ENCODE peak calls at places on chromosomes 4 and X, in eight cellular contexts. L, E, Z, D, K, I, R and P are unnamed samples.

GRCh38 chr4:128225148-128225547 is 62.5 kb downstream of the PGRMC2 start:
- DNase-seq in E (no peak), K (peak), I (no peak), L (no peak), D (no peak), Z (no peak), R (no peak), P (peak)

GRCh38 chr4:185479507-185479971 is 8.0 kb upstream of the CCDC110 start:
- DNase-seq in R (no peak), I (no peak), K (no peak), Z (no peak), E (no peak), D (no peak), L (no peak), P (no peak)

GRCh38 chr4:140018931-140019618 is 134.9 kb downstream of the MAML3 start:
- DNase-seq in K (no peak), I (no peak), Z (no peak), L (no peak), R (no peak), E (no peak), D (no peak), P (no peak)

GRCh38 chr4:33334416-33334815 is 2614.2 kb downstream of the PCDH7 start:
- DNase-seq in I (no peak), K (no peak), D (no peak), E (no peak), L (no peak), R (no peak), Z (no peak), P (no peak)

GRCh38 chr4:55116450-55116849 is 8.9 kb downstream of the KDR start:
- DNase-seq in L (no peak), D (no peak), Z (no peak), R (no peak), E (no peak), I (no peak), K (peak), P (no peak)

GRCh38 chr4:89727236-89727635 is 109.7 kb downstream of the SNCA start:
- DNase-seq in E (no peak), I (no peak), L (no peak), K (no peak), Z (no peak), D (no peak), R (no peak), P (no peak)

GRCh38 chr4:5969777-5970176 is 48.5 kb downstream of the C4orf50 start:
- DNase-seq in K (no peak), E (no peak), D (no peak), L (no peak), Z (no peak), I (no peak), R (no peak), P (no peak)

GRCh38 chr4:188127157-188127874 is 11.9 kb upstream of the TRIML1 start:
- DNase-seq in Z (no peak), I (no peak), K (peak), R (no peak), D (no peak), E (no peak), L (peak), P (peak)

GRCh38 chr4:171142639-171143038 is 670.6 kb upstream of the GALNTL6 start:
- DNase-seq in I (no peak), R (no peak), L (no peak), K (no peak), Z (no peak), D (no peak), E (no peak), P (no peak)

GRCh38 chrX:21781976-21782375 is 24.1 kb upstream of the SMPX start:
- DNase-seq in E (no peak), L (no peak), Z (no peak), D (no peak), R (no peak), K (no peak), I (no peak), P (no peak)

GRCh38 chr4:15864771-15865566 is 73.6 kb downstream of the FGFBP1 start:
- DNase-seq in L (no peak), K (no peak), R (no peak), E (no peak), D (no peak), Z (no peak), I (no peak), P (no peak)

GRCh38 chrX:40434947-40435346 is 145.8 kb upstream of the ATP6AP2 start:
- DNase-seq in K (no peak), I (no peak), Z (no peak), D (no peak), R (peak), E (no peak), L (no peak), P (no peak)

GRCh38 chr4:183507928-183508327 is 3.1 kb downstream of the ING2 start:
- DNase-seq in L (no peak), K (no peak), E (no peak), R (no peak), Z (no peak), I (no peak), D (no peak), P (no peak)

GRCh38 chr4:41963105-41963504 is 18.5 kb upstream of the DCAF4L1 start:
- DNase-seq in E (no peak), K (no peak), Z (no peak), I (no peak), L (no peak), D (no peak), R (no peak), P (no peak)

GRCh38 chrX:140766024-140766611 is 56.6 kb downstream of the LINC00632 start:
- DNase-seq in L (no peak), E (peak), K (no peak), R (peak), Z (peak), D (no peak), I (peak), P (peak)

GRCh38 chrX:153816821-153817220 is 13.5 kb downstream of the PDZD4 start:
- DNase-seq in K (no peak), L (no peak), R (no peak), I (no peak), E (no peak), D (no peak), Z (peak), P (no peak)

GRCh38 chrX:52424658-52425057 is 55.8 kb downstream of the XAGE2 start:
- DNase-seq in L (no peak), E (no peak), K (no peak), R (no peak), Z (no peak), D (no peak), I (no peak), P (no peak)

GRCh38 chr4:117637347-117637746 is 396.9 kb upstream of the NDST3 start:
- DNase-seq in K (no peak), E (no peak), I (no peak), Z (no peak), L (no peak), R (no peak), D (no peak), P (no peak)

GRCh38 chrX:53317365-53318069 is 36.1 kb upstream of the IQSEC2 start:
- DNase-seq in R (peak), I (peak), K (no peak), L (no peak), Z (peak), E (peak), D (peak), P (peak)

GRCh38 chr4:152161676-152162330 is 374.1 kb downstream of the FBXW7 start:
- DNase-seq in R (no peak), E (no peak), I (no peak), K (no peak), D (no peak), L (no peak), Z (no peak), P (no peak)